ENCODE peak calls at places on chromosomes 1 and 21, in six cellular contexts. H, V, O, T, U and G are unnamed samples.

GRCh38 chr1:31866450-31866801 is 50.6 kb upstream of the SPOCD1 start:
- DNase-seq in V (no peak), U (no peak), H (no peak), O (no peak), T (no peak), G (no peak)

GRCh38 chr1:1068374-1069060 is 5.6 kb downstream of the RNF223 start:
- DNase-seq in T (no peak), H (peak), U (peak), O (no peak), V (no peak), G (no peak)

GRCh38 chr1:230124187-230125128 is 57.4 kb downstream of the GALNT2 start:
- DNase-seq in O (no peak), U (no peak), V (no peak), T (peak), H (no peak), G (no peak)

GRCh38 chr1:24805534-24806301 is 60.5 kb downstream of the CLIC4 start:
- DNase-seq in O (no peak), U (no peak), H (no peak), T (peak), V (peak), G (no peak)

GRCh38 chr1:79507770-79508169 is 501.2 kb upstream of the ADGRL4 start:
- DNase-seq in H (no peak), O (no peak), V (no peak), T (no peak), U (no peak), G (no peak)

GRCh38 chr1:25572708-25573590 is 29.5 kb downstream of the LDLRAP1 start:
- DNase-seq in H (peak), O (no peak), T (peak), U (peak), V (no peak), G (peak)

GRCh38 chr1:214349781-214350180 is 68.8 kb downstream of the SMYD2 start:
- DNase-seq in V (no peak), O (no peak), H (peak), T (no peak), U (no peak), G (no peak)

GRCh38 chr1:19762175-19762779 is 37.4 kb downstream of the TMCO4 start:
- DNase-seq in V (peak), H (peak), T (peak), U (peak), O (no peak), G (peak)

GRCh38 chr1:38273405-38273804 is 226.8 kb upstream of the POU3F1 start:
- DNase-seq in H (no peak), U (no peak), O (no peak), T (no peak), V (no peak), G (no peak)

GRCh38 chr1:7771673-7772299 is 690 bp downstream of the VAMP3 start:
- DNase-seq in H (no peak), T (peak), V (no peak), U (no peak), O (no peak), G (no peak)

GRCh38 chr1:233304489-233305102 is 9.1 kb upstream of the PCNX2 start:
- DNase-seq in H (peak), U (no peak), O (no peak), V (no peak), T (peak), G (no peak)

GRCh38 chr1:115118086-115118485 is 28.8 kb upstream of the TSPAN2 start:
- DNase-seq in O (no peak), V (no peak), U (no peak), H (no peak), T (no peak), G (no peak)

GRCh38 chr21:42991992-42992740 is 17.8 kb downstream of the PKNOX1 start:
- DNase-seq in U (no peak), V (peak), H (peak), O (no peak), T (peak), G (no peak)

GRCh38 chr1:84853743-84854721 is 39.0 kb downstream of the LPAR3 start:
- DNase-seq in H (no peak), O (no peak), U (no peak), T (peak), V (no peak), G (no peak)

GRCh38 chr1:226784081-226785049 is 45.3 kb upstream of the ITPKB start:
- DNase-seq in H (no peak), V (no peak), U (no peak), O (no peak), T (peak), G (no peak)

GRCh38 chr1:207892764-207893163 is 18.2 kb downstream of the CD34 start:
- DNase-seq in U (no peak), T (no peak), V (no peak), O (no peak), H (no peak), G (no peak)

GRCh38 chr1:116754203-116754977 is at the start of gene CD2:
- DNase-seq in O (no peak), H (no peak), U (no peak), T (no peak), V (no peak), G (no peak)

GRCh38 chr21:42063206-42063577 is 7.9 kb upstream of the UMODL1 start:
- DNase-seq in H (no peak), T (no peak), O (peak), V (no peak), U (peak), G (peak)

GRCh38 chr1:181789395-181789794 is 272.1 kb downstream of the ZNF648 start:
- DNase-seq in U (no peak), O (no peak), T (no peak), V (no peak), H (no peak), G (no peak)

GRCh38 chr1:198669023-198669698 is 30.3 kb downstream of the PTPRC start:
- DNase-seq in T (peak), H (no peak), U (no peak), O (no peak), V (no peak), G (no peak)

GRCh38 chr1:147172168-147173016 is at the start of gene PRKAB2:
- DNase-seq in V (peak), H (peak), T (peak), O (peak), U (peak), G (peak)

GRCh38 chr1:204323887-204324286 is 35.8 kb downstream of the PLEKHA6 start:
- DNase-seq in H (peak), T (peak), U (no peak), V (no peak), O (no peak), G (no peak)

GRCh38 chr1:56255516-56256181 is 323.7 kb downstream of the PLPP3 start:
- DNase-seq in V (peak), T (peak), O (peak), H (no peak), U (peak), G (no peak)

GRCh38 chr1:224879404-224879803 is 50.1 kb upstream of the DNAH14 start:
- DNase-seq in V (no peak), O (no peak), H (no peak), U (no peak), T (peak), G (no peak)

GRCh38 chr1:6180215-6180577 is at the start of gene CHD5:
- DNase-seq in O (no peak), H (no peak), U (peak), T (no peak), V (no peak), G (peak)

GRCh38 chr1:111735321-111735720 is 3.9 kb downstream of the INKA2 start:
- DNase-seq in V (no peak), T (peak), U (no peak), H (no peak), O (no peak), G (no peak)

GRCh38 chr21:41859297-41859980 is 19.7 kb downstream of the PRDM15 start:
- DNase-seq in T (no peak), H (no peak), V (no peak), O (no peak), U (no peak), G (no peak)

GRCh38 chr21:22728091-22728490 is 1729.9 kb downstream of the NCAM2 start:
- DNase-seq in H (no peak), V (no peak), U (no peak), O (no peak), T (no peak), G (no peak)

DNA sequence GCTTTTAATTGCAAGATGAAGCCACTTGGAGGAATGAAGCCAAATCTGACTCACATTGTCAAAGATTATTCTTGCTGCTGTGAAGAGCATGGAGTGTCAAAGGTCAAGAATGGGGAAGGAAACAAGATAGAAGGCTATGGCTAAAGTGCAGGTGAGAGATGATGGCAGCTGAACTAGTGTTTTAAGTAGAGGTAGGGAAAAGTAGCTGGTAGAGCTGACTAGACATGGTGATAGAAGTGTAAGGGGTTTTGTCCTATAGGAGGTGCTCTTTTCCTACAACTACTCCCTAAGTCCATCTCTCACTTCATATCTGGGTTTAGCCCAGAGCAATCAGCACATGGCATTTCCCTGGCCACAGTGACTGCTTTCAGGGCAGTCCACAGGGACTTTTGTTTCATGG is 11.8 kb downstream of the UBE2T start:
- DNase-seq in V (no peak), U (no peak), O (no peak), T (no peak), H (no peak), G (peak)
- TF ChIP-seq CTCF in V (no peak), U (no peak), O (no peak), T (peak), H (peak), G (peak)

DNA sequence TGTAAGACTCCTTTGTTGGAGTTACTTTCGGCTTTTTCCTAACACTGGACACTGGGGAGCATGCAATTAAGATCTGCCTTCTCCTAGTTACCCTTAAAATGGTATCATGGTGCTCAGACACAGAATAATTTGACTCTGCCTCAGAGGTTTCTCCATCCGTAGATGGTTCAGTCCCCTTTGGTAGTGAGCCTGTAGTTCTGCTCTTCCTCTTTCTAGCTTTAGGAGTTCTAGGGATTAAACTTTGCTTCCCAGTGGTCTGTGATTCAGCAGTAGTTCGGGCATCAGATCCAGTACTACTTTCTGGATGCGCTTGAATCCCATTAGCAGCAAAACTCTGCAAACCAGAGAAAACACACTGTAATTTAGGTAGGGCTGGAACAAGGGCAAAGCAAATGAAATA is 1.5 kb downstream of the DNTTIP2 start:
- DNase-seq in H (no peak), O (no peak), U (no peak), T (no peak), V (no peak), G (no peak)
- H3K4me3 ChIP-seq in H (no peak), O (no peak), U (no peak), T (no peak), V (no peak), G (no peak)

DNA sequence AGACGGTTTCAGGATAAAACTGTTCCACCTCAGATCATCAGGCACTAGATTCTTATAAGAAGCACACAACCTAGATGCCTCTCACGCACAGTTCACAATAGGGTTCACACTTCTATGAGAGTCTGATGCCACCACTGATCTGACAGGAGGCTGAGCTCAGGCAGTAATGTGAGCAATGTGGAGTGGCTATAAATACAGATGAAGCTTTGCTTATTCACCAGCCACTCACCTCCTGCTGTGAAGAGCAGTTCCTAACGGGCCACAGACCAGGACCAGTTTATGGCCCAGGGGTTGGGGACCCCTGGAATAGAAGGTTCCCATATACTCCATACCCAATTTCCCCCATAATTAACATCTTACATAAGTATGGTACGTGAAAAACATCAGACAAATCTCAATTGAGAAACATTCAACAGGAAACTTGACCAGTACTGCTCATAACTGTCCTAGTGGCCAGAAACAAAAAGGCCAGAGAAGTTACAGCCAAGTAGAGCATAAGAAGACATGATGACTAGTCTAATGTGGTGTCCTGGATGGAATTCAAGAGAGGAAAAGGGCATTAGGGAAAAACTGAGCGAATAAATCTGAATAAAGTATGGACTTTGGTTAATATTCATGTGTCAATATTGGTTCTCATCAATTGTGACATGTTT is 24.7 kb upstream of the IGSF5 start:
- DNase-seq in O (no peak), U (no peak), T (peak), H (peak), V (no peak), G (no peak)
- TF ChIP-seq CTCF in O (peak), U (no peak), T (no peak), H (no peak), V (no peak), G (no peak)

DNA sequence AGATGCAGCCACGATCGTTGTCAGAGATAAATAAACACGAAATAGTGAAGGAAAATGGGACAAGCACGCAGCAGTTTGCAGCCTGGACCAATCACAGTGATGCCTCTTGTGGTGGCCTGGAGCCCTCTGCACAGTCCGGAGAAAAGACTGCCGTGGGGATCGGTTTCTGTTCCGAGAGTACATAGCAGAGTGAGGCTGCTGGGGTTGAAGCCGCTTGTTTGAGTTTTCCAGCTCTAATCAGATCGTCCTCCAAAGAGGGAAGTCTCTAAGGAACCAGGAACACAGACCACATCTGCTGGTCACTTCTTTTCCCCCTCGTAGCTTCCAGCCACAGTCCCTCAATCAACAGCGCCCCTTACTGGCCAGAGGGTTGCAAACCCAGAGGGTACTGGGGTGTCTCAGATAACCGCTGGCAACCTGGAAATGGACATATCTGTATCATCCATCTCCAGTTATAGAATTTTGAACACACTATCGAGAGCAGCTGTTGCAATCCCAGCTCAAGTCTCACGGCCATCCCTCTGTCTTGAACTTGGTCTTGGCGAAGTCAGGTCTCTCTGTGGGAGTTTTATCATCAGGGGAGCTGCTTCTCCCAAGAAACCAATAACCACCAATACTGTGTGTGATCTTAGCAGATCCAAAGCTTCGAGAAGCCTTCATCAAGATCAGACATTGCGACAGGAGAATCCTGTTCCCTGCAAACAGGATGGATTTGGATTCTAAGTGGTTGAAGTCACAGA is 57.4 kb downstream of the OLIG1 start:
- DNase-seq in V (peak), T (peak), H (peak), O (peak), U (peak), G (peak)
- H3K4me3 ChIP-seq in V (peak), T (peak), H (no peak), O (no peak), U (no peak), G (peak)